ENCODE peak calls at places on chromosomes 11 and 22, in five cellular contexts. One of them, this sample, is unnamed.
A peak's percentile ranks its signal among the peaks of the same experiment; 100 is the strongest.

GRCh38 chr11:42625757-42626156 is 686.0 kb upstream of the API5 start:
- DNase-seq in cardiac muscle cell: no peak
- DNase-seq in heart right ventricle: no peak
- DNase-seq in GM10248: no peak
- DNase-seq in brain microvascular endothelial cell: no peak
- DNase-seq in this sample: no peak

GRCh38 chr22:49847751-49848689 is 5.6 kb upstream of the ZBED4 start:
- DNase-seq in heart right ventricle: no peak
- DNase-seq in GM10248: no peak
- DNase-seq in brain microvascular endothelial cell: no peak
- DNase-seq in cardiac muscle cell: no peak
- DNase-seq in this sample: no peak

GRCh38 chr11:106853850-106854401 is 164.3 kb downstream of the GUCY1A2 start:
- DNase-seq in heart right ventricle: no peak
- DNase-seq in brain microvascular endothelial cell: no peak
- DNase-seq in cardiac muscle cell: no peak
- DNase-seq in GM10248: no peak
- DNase-seq in this sample: no peak

GRCh38 chr11:129346916-129347315 is 28.7 kb upstream of the BARX2 start:
- DNase-seq in heart right ventricle: no peak
- DNase-seq in brain microvascular endothelial cell: no peak
- DNase-seq in GM10248: no peak
- DNase-seq in cardiac muscle cell: peak; percentile 9
- DNase-seq in this sample: no peak

GRCh38 chr11:118927554-118928107 is 1.9 kb upstream of the BCL9L start:
- DNase-seq in brain microvascular endothelial cell: no peak
- DNase-seq in heart right ventricle: no peak
- DNase-seq in cardiac muscle cell: no peak
- DNase-seq in GM10248: no peak
- DNase-seq in this sample: no peak

GRCh38 chr11:120248551-120249278 is 8.8 kb downstream of the POU2F3 start:
- DNase-seq in heart right ventricle: no peak
- DNase-seq in brain microvascular endothelial cell: no peak
- DNase-seq in GM10248: no peak
- DNase-seq in cardiac muscle cell: peak; percentile 27
- DNase-seq in this sample: no peak

GRCh38 chr11:2585566-2586090 is 114.2 kb downstream of the KCNQ1OT1 start:
- DNase-seq in GM10248: peak; percentile 6
- DNase-seq in cardiac muscle cell: no peak
- DNase-seq in heart right ventricle: peak; percentile 3
- DNase-seq in brain microvascular endothelial cell: no peak
- DNase-seq in this sample: peak; percentile 11

GRCh38 chr22:30857791-30858190 is 110.8 kb downstream of the MORC2 start:
- DNase-seq in brain microvascular endothelial cell: no peak
- DNase-seq in cardiac muscle cell: no peak
- DNase-seq in GM10248: no peak
- DNase-seq in heart right ventricle: no peak
- DNase-seq in this sample: peak; percentile 2

GRCh38 chr11:3128356-3129180 is 36.5 kb downstream of the OSBPL5 start:
- DNase-seq in heart right ventricle: peak; percentile 13
- DNase-seq in brain microvascular endothelial cell: no peak
- DNase-seq in GM10248: no peak
- DNase-seq in cardiac muscle cell: no peak
- DNase-seq in this sample: no peak

GRCh38 chr11:75919525-75919924 is 104.5 kb downstream of the UVRAG start:
- DNase-seq in GM10248: no peak
- DNase-seq in cardiac muscle cell: no peak
- DNase-seq in heart right ventricle: no peak
- DNase-seq in brain microvascular endothelial cell: no peak
- DNase-seq in this sample: no peak

GRCh38 chr22:21947040-21948014 is 5.3 kb downstream of the PPM1F start:
- DNase-seq in cardiac muscle cell: peak; percentile 68
- DNase-seq in brain microvascular endothelial cell: peak; percentile 55
- DNase-seq in heart right ventricle: no peak
- DNase-seq in GM10248: no peak
- DNase-seq in this sample: no peak
- TF ChIP-seq CTCF in cardiac muscle cell: peak; percentile 68
- TF ChIP-seq CTCF in brain microvascular endothelial cell: peak; percentile 76
- TF ChIP-seq CTCF in heart right ventricle: peak; percentile 42
- TF ChIP-seq CTCF in GM10248: no peak
- TF ChIP-seq CTCF in this sample: no peak

GRCh38 chr22:46827072-46827780 is 64.8 kb downstream of the TBC1D22A start:
- DNase-seq in brain microvascular endothelial cell: no peak
- DNase-seq in GM10248: no peak
- DNase-seq in cardiac muscle cell: no peak
- DNase-seq in heart right ventricle: no peak
- DNase-seq in this sample: no peak
- TF ChIP-seq CTCF in brain microvascular endothelial cell: peak; percentile 20
- TF ChIP-seq CTCF in GM10248: no peak
- TF ChIP-seq CTCF in cardiac muscle cell: no peak
- TF ChIP-seq CTCF in heart right ventricle: no peak
- TF ChIP-seq CTCF in this sample: no peak

DNA sequence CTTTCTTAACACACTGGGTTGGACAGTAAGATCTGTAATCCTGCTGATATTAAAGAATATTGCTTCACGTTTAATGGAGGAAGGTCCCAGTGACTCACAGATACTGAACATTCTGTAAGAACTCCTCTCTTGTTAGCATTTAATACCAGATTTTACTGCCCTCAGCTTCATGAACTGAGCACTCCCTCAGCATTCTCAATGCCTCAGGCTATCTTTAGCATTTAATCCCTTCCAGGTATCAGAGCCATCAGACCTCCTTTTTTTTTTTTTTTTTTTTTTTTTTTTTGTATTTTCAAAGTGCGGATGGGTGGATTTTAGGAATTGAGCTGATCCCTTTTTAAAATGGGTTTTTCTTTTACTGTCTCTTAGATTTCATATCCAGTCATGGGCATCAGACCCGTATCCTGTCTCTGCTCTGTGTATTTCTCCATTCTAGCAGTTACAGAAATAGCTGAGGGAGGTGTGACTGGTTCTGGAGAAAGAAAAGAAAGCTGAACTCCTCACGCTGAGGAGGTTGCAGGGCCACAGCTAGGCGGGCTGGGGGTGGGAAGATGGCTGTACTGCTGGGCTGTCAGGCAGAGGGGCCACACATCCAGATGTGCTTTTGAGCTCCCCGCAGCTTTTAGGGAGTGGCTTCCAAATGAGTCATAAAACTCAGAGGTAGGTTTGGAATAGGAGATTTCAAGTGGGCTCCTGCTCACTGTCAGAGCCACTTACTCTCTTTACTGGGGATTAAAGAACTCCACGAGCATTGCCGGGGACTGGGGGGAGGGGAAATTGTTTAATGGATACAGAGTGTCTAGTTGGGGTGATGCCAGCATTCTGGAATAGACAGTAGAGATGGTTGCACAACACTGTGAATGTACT is 97.0 kb downstream of the SYT9 start:
- DNase-seq in brain microvascular endothelial cell: no peak
- DNase-seq in cardiac muscle cell: peak; percentile 10
- DNase-seq in GM10248: no peak
- DNase-seq in heart right ventricle: no peak
- DNase-seq in this sample: no peak
- TF ChIP-seq CTCF in brain microvascular endothelial cell: no peak
- TF ChIP-seq CTCF in cardiac muscle cell: no peak
- TF ChIP-seq CTCF in GM10248: no peak
- TF ChIP-seq CTCF in heart right ventricle: no peak
- TF ChIP-seq CTCF in this sample: no peak

GRCh38 chr22:40193429-40194421 is 16.0 kb downstream of the TNRC6B start:
- DNase-seq in cardiac muscle cell: peak; percentile 69
- DNase-seq in brain microvascular endothelial cell: no peak
- DNase-seq in GM10248: no peak
- DNase-seq in heart right ventricle: no peak
- DNase-seq in this sample: no peak
- TF ChIP-seq CTCF in cardiac muscle cell: peak; percentile 52
- TF ChIP-seq CTCF in brain microvascular endothelial cell: peak; percentile 60
- TF ChIP-seq CTCF in GM10248: no peak
- TF ChIP-seq CTCF in heart right ventricle: peak; percentile 17
- TF ChIP-seq CTCF in this sample: no peak

GRCh38 chr22:44823806-44824205 is 71.4 kb downstream of the ARHGAP8 start:
- DNase-seq in heart right ventricle: no peak
- DNase-seq in brain microvascular endothelial cell: no peak
- DNase-seq in cardiac muscle cell: no peak
- DNase-seq in GM10248: no peak
- DNase-seq in this sample: no peak
- TF ChIP-seq CTCF in heart right ventricle: no peak
- TF ChIP-seq CTCF in brain microvascular endothelial cell: no peak
- TF ChIP-seq CTCF in cardiac muscle cell: no peak
- TF ChIP-seq CTCF in GM10248: no peak
- TF ChIP-seq CTCF in this sample: no peak

DNA sequence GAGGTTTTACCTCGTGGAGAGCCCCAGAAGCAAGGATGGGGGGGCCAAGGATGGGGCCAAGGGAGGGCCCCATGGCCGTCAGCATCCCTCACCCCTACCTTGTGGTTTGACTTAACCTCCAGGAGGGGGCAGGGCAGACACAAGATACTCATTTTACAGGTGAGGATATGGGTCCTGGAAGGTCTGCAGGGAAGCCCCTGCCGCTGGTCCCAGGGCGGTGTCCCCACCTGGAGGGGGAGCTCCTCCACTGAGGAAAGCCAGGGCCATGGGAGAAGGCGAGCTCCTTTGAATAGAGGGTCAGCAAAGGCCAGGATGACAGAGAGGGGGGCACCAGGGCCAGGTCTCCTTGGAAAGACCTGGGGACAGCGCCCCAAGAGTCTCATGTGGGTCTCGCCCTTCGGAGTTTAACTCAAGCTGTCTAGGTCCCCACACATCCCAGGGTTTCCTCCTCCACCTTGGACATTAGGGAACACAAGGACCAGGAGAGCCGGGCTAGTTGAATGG is 5.9 kb upstream of the ADORA2A start:
- DNase-seq in GM10248: peak; percentile 69
- DNase-seq in cardiac muscle cell: no peak
- DNase-seq in brain microvascular endothelial cell: no peak
- DNase-seq in heart right ventricle: no peak
- DNase-seq in this sample: peak; percentile 77
- TF ChIP-seq CTCF in GM10248: peak; percentile 28
- TF ChIP-seq CTCF in cardiac muscle cell: peak; percentile 23
- TF ChIP-seq CTCF in brain microvascular endothelial cell: peak; percentile 43
- TF ChIP-seq CTCF in heart right ventricle: no peak
- TF ChIP-seq CTCF in this sample: peak; percentile 11

DNA sequence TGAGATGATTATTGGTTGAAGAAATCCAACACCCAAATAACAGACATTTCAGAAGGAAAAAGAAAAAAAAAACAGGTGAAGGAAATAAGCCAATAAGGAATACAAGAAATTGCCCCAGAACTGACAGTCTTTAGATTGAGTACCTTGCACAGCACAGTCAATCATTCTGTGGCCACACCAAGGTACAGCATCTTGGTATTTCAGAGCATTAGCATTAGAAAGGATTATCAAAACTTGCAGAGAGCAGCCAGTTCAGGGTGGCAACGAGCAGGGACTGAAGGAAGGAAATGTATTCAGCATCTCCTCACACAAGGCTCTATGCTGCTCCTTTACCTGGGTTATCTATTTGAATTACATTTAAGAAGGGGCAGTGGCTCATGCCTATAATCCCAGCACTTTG is 2.1 kb downstream of the ADA2 start:
- DNase-seq in brain microvascular endothelial cell: no peak
- DNase-seq in heart right ventricle: no peak
- DNase-seq in cardiac muscle cell: no peak
- DNase-seq in GM10248: no peak
- DNase-seq in this sample: no peak
- TF ChIP-seq CTCF in brain microvascular endothelial cell: no peak
- TF ChIP-seq CTCF in heart right ventricle: no peak
- TF ChIP-seq CTCF in cardiac muscle cell: no peak
- TF ChIP-seq CTCF in GM10248: no peak
- TF ChIP-seq CTCF in this sample: no peak

DNA sequence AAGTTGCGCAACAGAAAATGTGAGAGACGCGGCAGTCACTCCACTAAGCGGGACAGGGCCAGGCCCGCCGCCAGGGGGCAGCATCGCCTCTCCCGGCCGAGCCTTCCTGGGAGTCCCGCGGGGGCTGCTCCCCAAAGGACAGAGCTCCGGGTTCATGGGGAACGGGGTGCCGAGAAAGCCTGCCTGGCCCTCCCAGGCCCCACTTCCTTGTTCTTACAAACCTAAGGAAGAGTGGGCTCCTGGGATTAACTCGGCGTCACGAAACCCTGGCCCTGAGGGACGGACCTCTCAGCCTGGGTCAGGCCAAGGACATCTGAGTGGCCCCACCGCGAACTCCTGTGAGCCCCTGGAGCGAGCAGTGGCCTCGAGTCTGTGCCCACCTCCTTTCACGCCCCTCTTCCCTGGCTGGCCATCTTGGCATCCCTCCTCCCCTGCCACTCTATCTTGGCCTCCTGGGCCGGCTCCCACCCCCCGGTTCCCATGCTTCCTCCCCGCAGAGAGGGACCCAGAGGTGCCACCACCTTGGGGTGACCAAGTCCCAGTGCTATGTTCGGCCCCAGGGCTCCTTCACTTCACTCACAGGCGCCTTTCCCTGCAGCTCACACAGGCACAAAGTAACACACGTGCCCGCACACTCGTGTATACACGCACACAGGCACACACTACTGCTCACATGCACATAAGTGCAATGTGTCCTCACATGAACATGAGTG is 99.9 kb upstream of the FGF3 start:
- DNase-seq in brain microvascular endothelial cell: peak; percentile 47
- DNase-seq in cardiac muscle cell: peak; percentile 77
- DNase-seq in GM10248: peak; percentile 81
- DNase-seq in heart right ventricle: peak; percentile 86
- DNase-seq in this sample: peak; percentile 76
- TF ChIP-seq CTCF in brain microvascular endothelial cell: peak; percentile 95
- TF ChIP-seq CTCF in cardiac muscle cell: peak; percentile 95
- TF ChIP-seq CTCF in GM10248: peak; percentile 84
- TF ChIP-seq CTCF in heart right ventricle: peak; percentile 96
- TF ChIP-seq CTCF in this sample: peak; percentile 88

DNA sequence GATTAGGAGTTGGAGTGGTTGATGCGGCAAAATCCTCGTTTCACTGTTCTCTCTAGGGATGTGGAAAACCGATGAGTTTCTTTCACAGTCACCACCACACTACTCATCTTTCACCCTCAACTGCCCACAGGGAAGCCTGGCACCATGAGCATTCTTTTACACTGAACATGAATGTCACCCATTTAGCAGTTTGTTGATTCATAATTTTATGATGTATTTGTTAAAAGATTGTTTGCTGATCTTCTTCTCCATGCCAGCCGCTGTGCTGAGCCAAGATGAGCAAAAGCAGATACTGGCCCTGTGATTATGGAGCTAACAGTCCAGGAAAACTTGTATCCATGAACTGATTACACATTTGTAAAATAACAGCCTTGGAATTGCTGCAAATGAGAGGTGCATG is 3.9 kb upstream of the SCGB1D2 start:
- DNase-seq in brain microvascular endothelial cell: no peak
- DNase-seq in cardiac muscle cell: no peak
- DNase-seq in GM10248: no peak
- DNase-seq in heart right ventricle: no peak
- DNase-seq in this sample: no peak
- TF ChIP-seq CTCF in brain microvascular endothelial cell: no peak
- TF ChIP-seq CTCF in cardiac muscle cell: no peak
- TF ChIP-seq CTCF in GM10248: no peak
- TF ChIP-seq CTCF in heart right ventricle: no peak
- TF ChIP-seq CTCF in this sample: no peak

DNA sequence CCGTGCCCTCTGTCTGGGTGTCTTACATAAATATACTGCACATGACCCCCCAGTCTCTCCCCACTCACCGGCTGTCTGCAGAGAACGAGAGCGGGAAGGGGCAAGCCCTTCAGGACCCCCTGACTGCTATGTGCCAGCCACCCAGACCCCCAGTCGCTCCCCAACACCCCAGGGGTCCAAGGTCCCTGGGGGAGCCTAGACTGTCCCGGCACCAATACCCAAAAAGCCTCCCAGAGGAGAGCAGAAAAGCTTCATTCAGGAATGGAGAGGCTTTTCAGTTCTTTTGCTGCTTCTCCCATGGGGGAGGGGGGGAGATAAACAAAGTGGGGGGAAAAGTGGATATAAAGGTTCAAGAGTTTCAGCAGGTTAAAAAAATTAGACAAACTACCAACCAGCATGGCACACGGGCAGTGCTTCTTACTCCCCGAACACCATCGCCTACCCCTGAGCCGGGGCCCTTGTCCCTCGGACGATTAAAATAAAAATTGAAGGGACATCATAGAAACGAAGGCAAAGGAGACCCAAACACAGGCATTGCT is 1.4 kb downstream of the CSNK1E start:
- DNase-seq in heart right ventricle: no peak
- DNase-seq in GM10248: no peak
- DNase-seq in brain microvascular endothelial cell: no peak
- DNase-seq in cardiac muscle cell: peak; percentile 26
- DNase-seq in this sample: peak; percentile 58
- TF ChIP-seq CTCF in heart right ventricle: no peak
- TF ChIP-seq CTCF in GM10248: no peak
- TF ChIP-seq CTCF in brain microvascular endothelial cell: no peak
- TF ChIP-seq CTCF in cardiac muscle cell: no peak
- TF ChIP-seq CTCF in this sample: no peak

This sample was measured in GM20000.